ENCODE peak calls at places on chromosomes 2 and 18, in four cellular contexts. K is uterus; B is activated CD8-positive, alpha-beta memory T cell treated with anti-CD3 and anti-CD28 coated beads, Interleukin-2, amount 50 U/mL, for 48 hours; J is anterior cingulate cortex. Z is an unnamed sample.

GRCh38 chr2:235669269-235669831 is 175.5 kb downstream of the AGAP1 start:
- DNase-seq in K (peak), B (peak), J (peak), Z (peak)

GRCh38 chr2:203730866-203731265 is 24.4 kb downstream of the CD28 start:
- DNase-seq in K (no peak), B (no peak), J (no peak), Z (no peak)

GRCh38 chr2:197672494-197672893 is 2.9 kb downstream of the RFTN2 start:
- DNase-seq in K (no peak), B (no peak), J (no peak), Z (no peak)

GRCh38 chr2:119821266-119821665 is 61.5 kb downstream of the PTPN4 start:
- DNase-seq in K (no peak), B (no peak), J (no peak), Z (no peak)

GRCh38 chr2:28613616-28614501 is 118.0 kb downstream of the PLB1 start:
- DNase-seq in K (no peak), B (peak), J (no peak), Z (peak)

GRCh38 chr2:46388873-46389272 is 90.5 kb upstream of the TMEM247 start:
- DNase-seq in K (peak), B (peak), J (no peak), Z (no peak)

GRCh38 chr2:104465978-104466377 is 387.9 kb upstream of the POU3F3 start:
- DNase-seq in K (no peak), B (no peak), J (no peak), Z (no peak)

GRCh38 chr18:62522178-62522509 is 681 bp upstream of the ZCCHC2 start:
- DNase-seq in K (no peak), B (no peak), J (no peak), Z (peak)

GRCh38 chr18:34838669-34839068 is 128.6 kb downstream of the DTNA start:
- DNase-seq in K (no peak), B (no peak), J (no peak), Z (no peak)

GRCh38 chr2:164523726-164524125 is 97.6 kb downstream of the GRB14 start:
- DNase-seq in K (no peak), B (no peak), J (no peak), Z (no peak)

GRCh38 chr18:77653792-77654191 is 404.1 kb downstream of the GALR1 start:
- DNase-seq in K (no peak), B (no peak), J (no peak), Z (no peak)

GRCh38 chr18:63161032-63161727 is 158.4 kb downstream of the BCL2 start:
- DNase-seq in K (no peak), B (no peak), J (no peak), Z (no peak)

GRCh38 chr18:64207818-64208217 is 58.9 kb upstream of the LINC00305 start:
- DNase-seq in K (no peak), B (no peak), J (no peak), Z (no peak)

GRCh38 chr2:174878537-174879147 is 114.4 kb upstream of the CHRNA1 start:
- DNase-seq in K (peak), B (no peak), J (no peak), Z (peak)

Z was measured in LoVo.